ENCODE peak calls at places on chromosomes 11 and 22, in five cellular contexts. Q, B, R, D and K are unnamed samples.

GRCh38 chr22:43946391-43946680 is 8.9 kb upstream of the SAMM50 start:
- DNase-seq in Q (no peak), B (no peak), R (no peak), D (no peak), K (no peak)

GRCh38 chr11:18704698-18705097 is 6.1 kb downstream of the TMEM86A start:
- DNase-seq in Q (no peak), B (no peak), R (no peak), D (no peak), K (no peak)

GRCh38 chr11:99505319-99505718 is 484.6 kb downstream of the CNTN5 start:
- DNase-seq in Q (no peak), B (no peak), R (no peak), D (no peak), K (no peak)

GRCh38 chr22:49807780-49808708 is 19.6 kb downstream of the BRD1 start:
- DNase-seq in Q (no peak), B (peak), R (no peak), D (no peak), K (no peak)

GRCh38 chr22:23062616-23063538 is 7.4 kb upstream of the GNAZ start:
- DNase-seq in Q (no peak), B (no peak), R (no peak), D (no peak), K (peak)

GRCh38 chr11:85665756-85666155 is 827 bp upstream of the CREBZF start:
- DNase-seq in Q (no peak), B (peak), R (no peak), D (no peak), K (no peak)

GRCh38 chr11:94473177-94473799 is 20.4 kb downstream of the MRE11 start:
- DNase-seq in Q (no peak), B (peak), R (no peak), D (no peak), K (no peak)

GRCh38 chr11:57219021-57219627 is 17.9 kb downstream of the APLNR start:
- DNase-seq in Q (no peak), B (no peak), R (no peak), D (no peak), K (no peak)

GRCh38 chr22:17064498-17065100 is 20.2 kb upstream of the IL17RA start:
- DNase-seq in Q (no peak), B (no peak), R (no peak), D (no peak), K (no peak)